ENCODE peak calls at places on chromosomes 11 and 22, in eight cellular contexts. Q is fibroblast of pulmonary artery; U is pulmonary artery endothelial cell; S is Calu3; R is iPS-NIHi11; J is activated naive CD8-positive, alpha-beta T cell treated with anti-CD3 and anti-CD28 coated beads for 36 hours; E is body of pancreas; L is nephron progenitor cell. G is an unnamed sample.
A peak's percentile ranks its signal among the peaks of the same experiment; 100 is the strongest.

GRCh38 chr11:72831521-72832300 is 17.5 kb downstream of the ATG16L2 start:
- DNase-seq in S (peak; percentile 87), E (peak; percentile 90), U (no peak), J (peak; percentile 50), L (peak; percentile 85), R (peak; percentile 81), Q (peak; percentile 82), G (peak; percentile 93)

GRCh38 chr11:11426226-11426915 is 73.3 kb upstream of the CSNK2A3 start:
- DNase-seq in J (no peak), Q (no peak), U (no peak), S (no peak), R (no peak), L (no peak), E (no peak), G (no peak)

GRCh38 chr11:68010058-68011041 is at the start of gene ALDH3B1:
- DNase-seq in Q (peak; percentile 88), R (peak; percentile 75), U (no peak), E (peak; percentile 93), J (no peak), S (peak; percentile 94), L (peak; percentile 48), G (peak; percentile 88)

GRCh38 chr11:1564535-1565172 is 7.4 kb downstream of the DUSP8 start:
- DNase-seq in J (no peak), E (peak; percentile 96), L (peak; percentile 87), U (no peak), Q (peak; percentile 72), R (peak; percentile 91), S (no peak), G (peak; percentile 73)

GRCh38 chr22:41909290-41910049 is 5.4 kb downstream of the SHISA8 start:
- DNase-seq in S (no peak), R (no peak), Q (no peak), E (no peak), J (no peak), L (no peak), U (no peak), G (peak; percentile 25)

GRCh38 chr11:101915811-101916291 is 471 bp downstream of the ANGPTL5 start:
- DNase-seq in S (no peak), R (no peak), U (no peak), L (no peak), J (no peak), E (no peak), Q (peak; percentile 75), G (peak; percentile 43)

GRCh38 chr11:131033151-131033651 is 116.9 kb upstream of the SNX19 start:
- DNase-seq in L (no peak), Q (peak; percentile 87), J (no peak), E (no peak), S (peak; percentile 63), R (peak; percentile 23), U (no peak), G (peak; percentile 9)

GRCh38 chr11:40230821-40231220 is 1228.6 kb downstream of the LRRC4C start:
- DNase-seq in R (no peak), L (no peak), Q (no peak), J (no peak), S (no peak), E (no peak), U (no peak), G (no peak)

GRCh38 chr22:24423519-24424000 is 3.8 kb upstream of the ADORA2A start:
- DNase-seq in Q (no peak), S (peak; percentile 78), E (peak; percentile 60), U (no peak), R (peak; percentile 93), L (peak; percentile 82), J (peak; percentile 76), G (no peak)

GRCh38 chr22:33362702-33363101 is 304.5 kb upstream of the SYN3 start:
- DNase-seq in J (no peak), Q (no peak), E (no peak), R (no peak), S (no peak), L (no peak), U (no peak), G (no peak)

GRCh38 chr11:17822021-17822781 is 87.6 kb downstream of the KCNC1 start:
- DNase-seq in E (no peak), R (no peak), L (no peak), J (no peak), U (no peak), Q (peak; percentile 90), S (no peak), G (no peak)

GRCh38 chr11:121038642-121039409 is 14.9 kb downstream of the TBCEL start:
- DNase-seq in E (no peak), S (no peak), U (no peak), R (no peak), J (no peak), Q (no peak), L (no peak), G (no peak)

GRCh38 chr11:66119348-66120133 is 49.5 kb downstream of the PACS1 start:
- DNase-seq in U (peak; percentile 22), R (no peak), Q (peak; percentile 97), S (peak; percentile 35), E (peak; percentile 50), J (no peak), L (no peak), G (no peak)

GRCh38 chr11:7591107-7591894 is 77.5 kb downstream of the PPFIBP2 start:
- DNase-seq in U (no peak), L (no peak), E (no peak), S (no peak), R (no peak), J (no peak), Q (no peak), G (peak; percentile 71)

GRCh38 chr11:117188620-117189081 is 10.1 kb downstream of the SIDT2 start:
- DNase-seq in E (no peak), L (no peak), R (no peak), J (no peak), Q (no peak), S (no peak), U (no peak), G (no peak)

GRCh38 chr11:64409707-64410395 is 50.9 kb downstream of the RPS6KA4 start:
- DNase-seq in J (no peak), L (peak; percentile 25), E (no peak), U (no peak), S (no peak), R (no peak), Q (no peak), G (peak; percentile 22)

GRCh38 chr11:69880041-69880802 is 61.0 kb upstream of the FGF3 start:
- DNase-seq in R (no peak), E (no peak), J (no peak), S (no peak), L (no peak), Q (no peak), U (no peak), G (no peak)

GRCh38 chr22:16949561-16949960 is 58.5 kb downstream of the GAB4 start:
- DNase-seq in E (no peak), R (no peak), U (no peak), L (no peak), Q (no peak), S (no peak), J (peak; percentile 27), G (peak; percentile 28)

GRCh38 chr11:109236696-109237095 is 185.3 kb upstream of the C11orf87 start:
- DNase-seq in E (no peak), Q (peak; percentile 3), L (no peak), S (no peak), U (no peak), J (no peak), R (no peak), G (no peak)

GRCh38 chr11:100831929-100832480 is 144.9 kb downstream of the ARHGAP42 start:
- DNase-seq in S (no peak), L (no peak), J (no peak), Q (no peak), U (no peak), R (no peak), E (no peak), G (peak; percentile 18)

GRCh38 chr11:134522782-134523570 is 110.9 kb upstream of the B3GAT1 start:
- DNase-seq in L (no peak), Q (no peak), U (no peak), R (no peak), E (no peak), S (no peak), J (no peak), G (no peak)

GRCh38 chr22:38788016-38788415 is 5.9 kb downstream of the DNAL4 start:
- DNase-seq in Q (peak; percentile 90), L (no peak), E (peak; percentile 19), R (no peak), J (no peak), S (no peak), U (peak; percentile 60), G (no peak)

GRCh38 chr11:111417011-111417765 is 38.1 kb upstream of the POU2AF1 start:
- DNase-seq in Q (no peak), E (no peak), U (no peak), L (no peak), R (no peak), J (peak; percentile 24), S (no peak), G (peak; percentile 16)

GRCh38 chr11:83682645-83682973 is 396.4 kb upstream of the CCDC90B start:
- DNase-seq in R (no peak), S (no peak), E (no peak), U (no peak), Q (no peak), J (no peak), L (no peak), G (no peak)

GRCh38 chr22:42270512-42271190 is at the start of gene TCF20:
- DNase-seq in L (peak; percentile 81), J (peak; percentile 83), S (peak; percentile 80), U (peak; percentile 29), E (peak; percentile 85), R (peak; percentile 95), Q (peak; percentile 72), G (peak; percentile 77)

GRCh38 chr22:48707749-48708557 is 1119.7 kb downstream of the BRD1 start:
- DNase-seq in S (no peak), Q (no peak), J (no peak), R (no peak), L (no peak), U (no peak), E (no peak), G (no peak)

GRCh38 chr11:115364892-115365291 is 139.3 kb downstream of the CADM1 start:
- DNase-seq in Q (no peak), S (no peak), E (no peak), L (no peak), U (no peak), R (no peak), J (no peak), G (no peak)

GRCh38 chr11:957201-957920 is 31.7 kb downstream of the AP2A2 start:
- DNase-seq in L (no peak), Q (no peak), R (no peak), E (no peak), S (no peak), J (no peak), U (no peak), G (no peak)

GRCh38 chr11:30863177-30863576 is 277.0 kb upstream of the MPPED2 start:
- DNase-seq in R (no peak), Q (no peak), S (no peak), E (no peak), J (no peak), U (no peak), L (no peak), G (no peak)

GRCh38 chr22:36144886-36145541 is 15.5 kb downstream of the APOL3 start:
- DNase-seq in R (peak; percentile 72), U (peak; percentile 45), Q (peak; percentile 88), J (no peak), L (peak; percentile 59), S (peak; percentile 61), E (peak; percentile 67), G (peak; percentile 83)

GRCh38 chr11:64339754-64340408 is at the start of gene CCDC88B:
- DNase-seq in L (no peak), R (no peak), U (no peak), J (peak; percentile 88), E (peak; percentile 31), Q (no peak), S (no peak), G (peak; percentile 42)

GRCh38 chr11:9982796-9983579 is 311.0 kb downstream of the SBF2 start:
- DNase-seq in R (no peak), E (no peak), U (no peak), S (peak; percentile 39), L (no peak), Q (peak; percentile 42), J (no peak), G (no peak)

GRCh38 chr11:11410626-11411025 is 57.6 kb upstream of the CSNK2A3 start:
- DNase-seq in Q (no peak), E (no peak), R (no peak), S (no peak), J (no peak), L (no peak), U (no peak), G (no peak)

GRCh38 chr22:25942126-25942988 is 200.4 kb downstream of the MYO18B start:
- DNase-seq in R (no peak), J (no peak), Q (no peak), U (no peak), L (no peak), S (no peak), E (no peak), G (no peak)

G was measured in Ammon's horn.